ENCODE peak calls at places on chromosomes 16 and 17, in four cellular contexts. N, A, I and V are unnamed samples.

GRCh38 chr17:9628509-9628908 is 16.8 kb upstream of the USP43 start:
- DNase-seq in A (no peak), I (no peak), N (no peak), V (no peak)

GRCh38 chr17:73030995-73031394 is 61.5 kb downstream of the SLC39A11 start:
- DNase-seq in I (no peak), A (no peak), N (no peak), V (no peak)

GRCh38 chr17:7363311-7363710 is 8.4 kb downstream of the TMEM95 start:
- DNase-seq in N (peak), I (no peak), A (no peak), V (no peak)

GRCh38 chr16:57600048-57600835 is 28.2 kb upstream of the ADGRG1 start:
- DNase-seq in I (no peak), A (peak), N (peak), V (peak)

GRCh38 chr17:7439462-7440112 is at the start of gene FGF11:
- DNase-seq in N (no peak), A (peak), I (no peak), V (no peak)

GRCh38 chr16:48076455-48077012 is 79.3 kb downstream of the ABCC12 start:
- DNase-seq in A (no peak), N (peak), I (no peak), V (no peak)

GRCh38 chr17:79575229-79575628 is 35.6 kb downstream of the RBFOX3 start:
- DNase-seq in N (no peak), I (no peak), A (no peak), V (no peak)

GRCh38 chr17:61410555-61411089 is 11.0 kb downstream of the TBX2 start:
- DNase-seq in A (peak), N (no peak), I (no peak), V (peak)

GRCh38 chr17:6160188-6160555 is 90.0 kb downstream of the WSCD1 start:
- DNase-seq in A (no peak), I (no peak), N (no peak), V (no peak)

GRCh38 chr16:89242795-89243200 is 25.3 kb downstream of the ZNF778 start:
- DNase-seq in A (no peak), I (no peak), N (no peak), V (no peak)

GRCh38 chr17:43338886-43339516 is 59.8 kb upstream of the ARL4D start:
- DNase-seq in A (no peak), N (peak), I (no peak), V (peak)

GRCh38 chr16:19282101-19282500 is 3.4 kb upstream of the CLEC19A start:
- DNase-seq in A (no peak), N (peak), I (no peak), V (no peak)

GRCh38 chr16:19286827-19287226 is 1.3 kb downstream of the CLEC19A start:
- DNase-seq in A (no peak), N (no peak), I (no peak), V (no peak)

GRCh38 chr16:19283637-19284036 is 1.9 kb upstream of the CLEC19A start:
- DNase-seq in I (no peak), N (no peak), A (no peak), V (no peak)

GRCh38 chr16:19285431-19285830 is at the start of gene CLEC19A:
- DNase-seq in I (no peak), N (no peak), A (no peak), V (no peak)

DNA sequence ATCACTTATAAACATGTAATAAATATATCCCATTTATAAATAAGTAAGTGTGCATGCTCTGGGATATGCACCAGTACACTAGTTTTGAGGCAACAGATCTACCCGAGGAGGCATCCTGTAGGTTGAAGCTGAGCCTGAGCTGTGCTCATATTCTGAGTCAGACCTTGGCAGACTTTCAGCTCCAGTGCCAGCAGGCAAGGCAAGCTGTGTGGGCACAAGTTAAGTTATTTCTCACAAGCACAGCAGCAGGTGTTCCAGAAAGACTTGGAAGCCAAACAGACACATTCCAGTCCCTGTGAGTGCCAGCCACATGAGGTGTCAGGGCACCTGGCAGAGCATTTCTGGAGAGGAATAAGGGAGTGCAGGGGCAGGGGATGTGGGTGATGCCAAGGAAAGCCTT is 1.3 kb upstream of the CLEC19A start:
- DNase-seq in I (no peak), N (no peak), A (no peak), V (no peak)
- TF ChIP-seq TCF12 in I (no peak), N (no peak), A (no peak), V (no peak)

DNA sequence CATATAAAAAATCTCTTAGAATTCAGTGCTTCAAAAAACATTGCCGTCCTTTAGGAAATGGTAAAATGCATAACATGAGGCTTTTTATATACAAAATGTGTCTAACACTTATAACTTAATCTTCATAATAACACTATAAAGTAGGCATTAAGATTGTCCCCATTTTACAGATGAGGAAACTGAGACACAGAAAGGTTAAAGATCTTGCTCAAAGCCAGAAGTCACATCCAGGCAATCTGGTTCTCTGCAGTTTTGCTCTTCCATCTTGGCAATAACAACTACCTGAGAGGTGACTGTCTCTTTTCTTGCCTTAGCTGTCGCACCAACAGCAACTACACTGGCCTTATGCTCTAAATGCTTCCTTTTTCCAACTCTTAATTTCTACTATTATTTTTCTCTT is 24.5 kb downstream of the AP1G1 start:
- DNase-seq in I (no peak), N (no peak), A (no peak), V (no peak)
- TF ChIP-seq TCF12 in I (no peak), N (no peak), A (no peak), V (no peak)

GRCh38 chr17:50148226-50149098 is 2.0 kb downstream of the PPP1R9B start:
- DNase-seq in I (peak), A (peak), N (peak), V (no peak)
- TF ChIP-seq TCF12 in I (peak), A (no peak), N (no peak), V (no peak)

GRCh38 chr17:57099165-57099564 is 14.1 kb downstream of the AKAP1 start:
- DNase-seq in I (no peak), N (no peak), A (no peak), V (no peak)
- TF ChIP-seq TCF12 in I (no peak), N (no peak), A (no peak), V (no peak)

GRCh38 chr17:63156986-63157385 is 191.0 kb downstream of the TANC2 start:
- DNase-seq in A (no peak), I (no peak), N (no peak), V (no peak)
- TF ChIP-seq TCF12 in A (no peak), I (no peak), N (no peak), V (no peak)

GRCh38 chr17:75289122-75289831 is at the start of gene SLC25A19:
- DNase-seq in A (peak), I (peak), N (peak), V (peak)

GRCh38 chr17:75287221-75287620 is 2.0 kb downstream of the SLC25A19 start:
- DNase-seq in N (no peak), I (no peak), A (no peak), V (no peak)

GRCh38 chr17:75288359-75288758 is 874 bp downstream of the SLC25A19 start:
- DNase-seq in A (no peak), I (no peak), N (no peak), V (no peak)

GRCh38 chr17:75288784-75289121 is 480 bp downstream of the SLC25A19 start:
- DNase-seq in A (no peak), I (no peak), N (peak), V (peak)

DNA sequence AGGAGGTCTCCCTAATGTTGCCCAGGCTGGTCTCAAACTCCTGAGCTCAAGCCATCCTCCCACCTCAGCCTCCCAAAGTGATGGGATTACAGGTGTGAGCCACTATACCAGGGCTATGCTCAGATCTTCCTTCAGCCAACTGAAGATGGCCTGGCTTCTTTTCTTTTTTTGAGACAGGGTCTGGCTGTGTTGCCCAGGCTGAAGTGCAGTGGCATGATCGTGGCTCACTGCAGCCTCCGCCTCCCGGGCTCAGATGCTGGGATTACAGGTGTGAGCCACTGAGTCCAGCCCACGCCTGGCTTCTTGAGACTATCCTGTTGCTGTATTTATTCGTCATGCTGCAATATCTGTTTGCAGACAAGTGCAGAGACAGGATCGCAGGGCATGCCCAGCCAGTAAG is 4.1 kb downstream of the SLC25A19 start:
- DNase-seq in A (no peak), I (no peak), N (no peak), V (no peak)
- TF ChIP-seq TCF12 in A (no peak), I (no peak), N (no peak), V (no peak)

GRCh38 chr16:86297391-86297790 is 212.9 kb upstream of the FOXF1 start:
- DNase-seq in I (no peak), N (no peak), A (no peak), V (no peak)
- TF ChIP-seq TCF12 in I (no peak), N (no peak), A (no peak), V (no peak)

GRCh38 chr17:28967240-28968135 is 16.2 kb upstream of the PHF12 start:
- DNase-seq in A (no peak), I (no peak), N (no peak), V (no peak)
- TF ChIP-seq TCF12 in A (no peak), I (no peak), N (no peak), V (no peak)